ENCODE peak calls at places on chromosomes 3 and 15, in four cellular contexts. Z is tibial artery, F is ACHN, W is Right ventricle myocardium superior. N is an unnamed sample.
A peak's percentile ranks its signal among the peaks of the same experiment; 100 is the strongest.

GRCh38 chr3:59839810-59840515 is 790.1 kb upstream of the CFAP20DC start:
- DNase-seq in F (no peak), Z (no peak), W (no peak), N (no peak)

GRCh38 chr15:25900901-25901300 is 37.8 kb upstream of the ATP10A start:
- DNase-seq in W (no peak), F (no peak), Z (no peak), N (no peak)

GRCh38 chr3:18847583-18848197 is 300.6 kb upstream of the KCNH8 start:
- DNase-seq in W (no peak), Z (no peak), F (peak; percentile 19), N (peak; percentile 12)

GRCh38 chr15:41971089-41971892 is 1.1 kb downstream of the EHD4 start:
- DNase-seq in Z (peak; percentile 78), W (peak; percentile 75), F (peak; percentile 73), N (peak; percentile 63)

GRCh38 chr3:43959498-43960447 is 269.0 kb downstream of the ABHD5 start:
- DNase-seq in Z (no peak), F (no peak), W (no peak), N (no peak)

GRCh38 chr3:38264307-38264706 is 1.3 kb upstream of the SLC22A13 start:
- DNase-seq in W (no peak), F (no peak), Z (no peak), N (no peak)

GRCh38 chr3:18062289-18063025 is 320.0 kb upstream of the TBC1D5 start:
- DNase-seq in W (no peak), F (no peak), Z (no peak), N (no peak)

GRCh38 chr15:33168444-33168843 is 26.1 kb downstream of the FMN1 start:
- DNase-seq in Z (no peak), W (no peak), F (no peak), N (no peak)

GRCh38 chr15:41465822-41466421 is 27.8 kb upstream of the ITPKA start:
- DNase-seq in Z (no peak), W (no peak), F (peak; percentile 61), N (no peak)

GRCh38 chr3:190548031-190548656 is 34.3 kb downstream of the IL1RAP start:
- DNase-seq in Z (no peak), F (no peak), W (no peak), N (no peak)

GRCh38 chr15:85748176-85748575 is 46.5 kb downstream of the KLHL25 start:
- DNase-seq in W (no peak), Z (peak; percentile 62), F (no peak), N (no peak)

GRCh38 chr3:147540921-147541320 is 131.8 kb downstream of the ZIC1 start:
- DNase-seq in Z (no peak), W (no peak), F (no peak), N (no peak)

GRCh38 chr15:56249080-56249479 is 5.4 kb upstream of the RFX7 start:
- DNase-seq in Z (no peak), F (peak; percentile 64), W (no peak), N (no peak)

GRCh38 chr15:37181339-37181738 is 81.0 kb upstream of the MEIS2 start:
- DNase-seq in Z (no peak), F (no peak), W (no peak), N (no peak)

GRCh38 chr3:141338881-141339280 is 29.4 kb upstream of the ZBTB38 start:
- DNase-seq in F (no peak), Z (no peak), W (no peak), N (no peak)

GRCh38 chr3:148074057-148074456 is 623.6 kb upstream of the AGTR1 start:
- DNase-seq in Z (no peak), F (no peak), W (no peak), N (no peak)

GRCh38 chr3:42723146-42723683 is 20.6 kb upstream of the HHATL start:
- DNase-seq in Z (no peak), F (no peak), W (no peak), N (no peak)

N was measured in HuH-7.5.